ENCODE peak calls at places on chromosome 19, in ten cellular contexts. M is neural progenitor cell, G is GM12865, Z is cardiac fibroblast, P is endothelial cell, Y is Caco-2, N is kidney epithelial cell, V is SK-N-SH, K is kidney, L is glutamatergic neuron. E is an unnamed sample.

GRCh38 chr19:19900124-19900523 is 622 bp upstream of the ZNF93 start:
- DNase-seq in M (no peak), G (no peak), Z (peak), P (peak), Y (no peak), N (peak), V (peak), K (no peak), L (no peak), E (no peak)

GRCh38 chr19:11242864-11243797 is 3.7 kb downstream of the ANGPTL8 start:
- DNase-seq in M (peak), G (peak), Z (peak), P (peak), Y (peak), N (no peak), V (peak), K (peak), L (peak), E (peak)

GRCh38 chr19:17125052-17125727 is 49.6 kb downstream of the MYO9B start:
- DNase-seq in M (no peak), G (peak), Z (no peak), P (no peak), Y (no peak), N (no peak), V (no peak), K (no peak), L (peak), E (no peak)

GRCh38 chr19:34299576-34299975 is 45.2 kb downstream of the GARRE1 start:
- DNase-seq in M (no peak), G (no peak), Z (no peak), P (no peak), Y (no peak), N (no peak), V (no peak), K (no peak), L (no peak), E (no peak)

GRCh38 chr19:31140717-31141116 is 208.5 kb downstream of the TSHZ3 start:
- DNase-seq in M (no peak), G (no peak), Z (peak), P (no peak), Y (no peak), N (peak), V (no peak), K (no peak), L (no peak), E (no peak)

GRCh38 chr19:55118401-55118991 is 1.1 kb upstream of the PPP1R12C start:
- DNase-seq in M (peak), G (peak), Z (no peak), P (peak), Y (peak), N (no peak), V (no peak), K (no peak), L (peak), E (no peak)

GRCh38 chr19:15488489-15489226 is 9.4 kb upstream of the PGLYRP2 start:
- DNase-seq in M (no peak), G (no peak), Z (no peak), P (no peak), Y (no peak), N (no peak), V (no peak), K (no peak), L (no peak), E (no peak)

GRCh38 chr19:30411714-30412113 is 39.5 kb downstream of the ZNF536 start:
- DNase-seq in M (no peak), G (no peak), Z (no peak), P (no peak), Y (no peak), N (no peak), V (no peak), K (no peak), L (no peak), E (no peak)

GRCh38 chr19:4089400-4089908 is 22.8 kb upstream of the ZBTB7A start:
- DNase-seq in M (no peak), G (no peak), Z (no peak), P (no peak), Y (no peak), N (no peak), V (no peak), K (peak), L (no peak), E (peak)

GRCh38 chr19:50803633-50804419 is 13.6 kb downstream of the ACP4 start:
- DNase-seq in M (peak), G (peak), Z (peak), P (peak), Y (no peak), N (no peak), V (peak), K (no peak), L (peak), E (no peak)

GRCh38 chr19:50387176-50387867 is 3.2 kb downstream of the POLD1 start:
- DNase-seq in M (no peak), G (no peak), Z (peak), P (no peak), Y (no peak), N (no peak), V (no peak), K (peak), L (no peak), E (peak)

GRCh38 chr19:41861098-41861768 is 1.2 kb downstream of the RPS19 start:
- DNase-seq in M (no peak), G (no peak), Z (no peak), P (no peak), Y (no peak), N (no peak), V (no peak), K (peak), L (no peak), E (no peak)

GRCh38 chr19:50695251-50696064 is 24.1 kb downstream of the SHANK1 start:
- DNase-seq in M (peak), G (no peak), Z (no peak), P (peak), Y (no peak), N (no peak), V (peak), K (no peak), L (peak), E (no peak)

GRCh38 chr19:36420961-36421748 is 2.7 kb upstream of the ZFP82 start:
- DNase-seq in M (peak), G (no peak), Z (peak), P (peak), Y (no peak), N (no peak), V (peak), K (peak), L (peak), E (no peak)

GRCh38 chr19:31316201-31316951 is 32.9 kb downstream of the TSHZ3 start:
- DNase-seq in M (peak), G (no peak), Z (peak), P (no peak), Y (no peak), N (no peak), V (no peak), K (no peak), L (no peak), E (no peak)

GRCh38 chr19:28656644-28657043 is 556.3 kb downstream of the UQCRFS1 start:
- DNase-seq in M (no peak), G (no peak), Z (no peak), P (no peak), Y (no peak), N (no peak), V (no peak), K (no peak), L (no peak), E (no peak)

GRCh38 chr19:29576761-29577661 is 29.1 kb upstream of the POP4 start:
- DNase-seq in M (no peak), G (peak), Z (peak), P (no peak), Y (no peak), N (no peak), V (no peak), K (peak), L (no peak), E (no peak)

GRCh38 chr19:3397266-3398022 is 31.1 kb downstream of the NFIC start:
- DNase-seq in M (peak), G (no peak), Z (no peak), P (no peak), Y (peak), N (no peak), V (peak), K (no peak), L (no peak), E (no peak)

GRCh38 chr19:42422576-42423461 is 4.4 kb downstream of the LIPE start:
- DNase-seq in M (no peak), G (peak), Z (no peak), P (peak), Y (peak), N (no peak), V (peak), K (peak), L (peak), E (no peak)

GRCh38 chr19:43570174-43570791 is 5.0 kb downstream of the XRCC1 start:
- DNase-seq in M (no peak), G (no peak), Z (no peak), P (no peak), Y (no peak), N (no peak), V (no peak), K (no peak), L (no peak), E (no peak)

GRCh38 chr19:49953376-49953775 is 7.6 kb downstream of the SIGLEC11 start:
- DNase-seq in M (no peak), G (no peak), Z (no peak), P (no peak), Y (no peak), N (no peak), V (no peak), K (no peak), L (no peak), E (no peak)

GRCh38 chr19:12665281-12665573 is 1.3 kb downstream of the MAN2B1 start:
- DNase-seq in M (no peak), G (peak), Z (no peak), P (no peak), Y (no peak), N (no peak), V (no peak), K (no peak), L (no peak), E (peak)

GRCh38 chr19:4196009-4196408 is 13.5 kb downstream of the ANKRD24 start:
- DNase-seq in M (no peak), G (no peak), Z (no peak), P (no peak), Y (no peak), N (no peak), V (no peak), K (no peak), L (no peak), E (no peak)

GRCh38 chr19:38243279-38243673 is 12.9 kb downstream of the PPP1R14A start:
- DNase-seq in M (no peak), G (no peak), Z (no peak), P (no peak), Y (no peak), N (no peak), V (no peak), K (no peak), L (no peak), E (no peak)

GRCh38 chr19:17968376-17968775 is 1.5 kb downstream of the KCNN1 start:
- DNase-seq in M (no peak), G (no peak), Z (no peak), P (no peak), Y (no peak), N (no peak), V (peak), K (no peak), L (no peak), E (no peak)

GRCh38 chr19:8096071-8096470 is 43.5 kb downstream of the CCL25 start:
- DNase-seq in M (no peak), G (peak), Z (no peak), P (no peak), Y (no peak), N (no peak), V (no peak), K (no peak), L (no peak), E (no peak)

GRCh38 chr19:42577016-42577415 is 17.7 kb downstream of the CEACAM8 start:
- DNase-seq in M (no peak), G (no peak), Z (no peak), P (no peak), Y (no peak), N (no peak), V (no peak), K (no peak), L (no peak), E (no peak)

GRCh38 chr19:15323496-15324235 is 8.7 kb downstream of the BRD4 start:
- DNase-seq in M (no peak), G (peak), Z (peak), P (no peak), Y (no peak), N (no peak), V (no peak), K (peak), L (no peak), E (peak)

GRCh38 chr19:7152568-7152967 is 83.1 kb downstream of the ZNF557 start:
- DNase-seq in M (peak), G (no peak), Z (no peak), P (no peak), Y (peak), N (no peak), V (peak), K (no peak), L (no peak), E (no peak)

GRCh38 chr19:50536662-50537305 is 23.1 kb upstream of the ASPDH start:
- DNase-seq in M (no peak), G (no peak), Z (no peak), P (no peak), Y (no peak), N (no peak), V (no peak), K (no peak), L (no peak), E (no peak)

GRCh38 chr19:49409441-49410029 is 13.7 kb downstream of the PTH2 start:
- DNase-seq in M (no peak), G (peak), Z (no peak), P (no peak), Y (no peak), N (no peak), V (no peak), K (no peak), L (no peak), E (no peak)

GRCh38 chr19:3745363-3746045 is 16.0 kb downstream of the APBA3 start:
- DNase-seq in M (no peak), G (no peak), Z (no peak), P (no peak), Y (no peak), N (no peak), V (no peak), K (no peak), L (no peak), E (no peak)

GRCh38 chr19:28498404-28498976 is 714.5 kb downstream of the UQCRFS1 start:
- DNase-seq in M (no peak), G (no peak), Z (no peak), P (no peak), Y (no peak), N (no peak), V (no peak), K (no peak), L (no peak), E (no peak)

DNA sequence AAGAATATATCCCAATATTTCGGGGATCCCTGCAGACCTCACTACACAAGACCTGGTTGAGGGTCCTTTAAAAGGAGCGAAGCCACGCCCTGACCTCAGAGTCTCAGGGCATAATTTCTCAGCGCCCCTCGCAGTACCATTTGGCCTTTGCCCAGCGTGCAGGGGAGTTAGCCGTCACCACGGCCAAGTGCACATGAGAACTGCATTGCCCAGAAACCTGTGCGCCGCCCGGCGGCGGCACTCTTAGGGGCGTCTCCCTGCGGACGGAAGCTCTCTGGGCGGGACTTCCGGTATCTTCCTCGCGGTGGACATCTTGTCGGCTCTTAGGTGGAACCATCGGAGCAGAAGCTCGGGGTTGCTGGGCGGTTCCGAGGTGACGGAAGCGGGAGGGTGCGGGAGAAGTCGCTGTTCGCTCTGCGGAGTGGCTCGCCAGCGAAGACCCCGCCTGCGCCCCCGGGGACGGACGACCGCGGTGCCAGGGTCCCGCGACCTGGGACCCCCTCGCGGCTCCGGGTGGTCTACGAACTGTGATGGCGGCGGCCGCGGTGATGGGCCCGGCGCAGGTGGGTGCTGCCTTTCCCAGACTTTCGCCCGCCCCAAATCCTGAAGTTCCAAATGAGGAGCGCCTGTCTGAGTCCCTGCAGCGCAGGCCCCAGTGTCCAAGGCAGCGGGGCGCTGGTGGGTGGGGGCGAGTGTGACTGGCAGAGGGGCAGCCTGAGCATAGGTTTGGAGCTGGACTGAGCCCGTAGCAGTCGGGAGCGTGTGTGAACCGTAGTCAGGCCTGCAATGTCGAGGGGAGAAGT is at the start of gene ZNF134:
- DNase-seq in M (peak), G (peak), Z (peak), P (peak), Y (peak), N (peak), V (peak), K (peak), L (peak), E (peak)
- TF ChIP-seq CTCF in M (no peak), G (no peak), Z (peak), P (no peak), Y (peak), N (peak), V (peak), K (peak), L (no peak), E (no peak)

GRCh38 chr19:13839193-13839937 is 37.6 kb upstream of the NANOS3 start:
- DNase-seq in M (peak), G (peak), Z (peak), P (no peak), Y (no peak), N (no peak), V (peak), K (peak), L (no peak), E (peak)
- TF ChIP-seq CTCF in M (no peak), G (peak), Z (no peak), P (no peak), Y (no peak), N (no peak), V (no peak), K (no peak), L (no peak), E (no peak)

GRCh38 chr19:1823539-1824251 is 11.6 kb upstream of the ATP8B3 start:
- DNase-seq in M (no peak), G (no peak), Z (no peak), P (no peak), Y (no peak), N (no peak), V (peak), K (peak), L (no peak), E (no peak)

GRCh38 chr19:1826557-1827521 is 14.8 kb upstream of the ATP8B3 start:
- DNase-seq in M (peak), G (no peak), Z (no peak), P (peak), Y (no peak), N (no peak), V (peak), K (no peak), L (peak), E (no peak)

GRCh38 chr19:1827566-1828278 is 15.6 kb upstream of the ATP8B3 start:
- DNase-seq in M (no peak), G (no peak), Z (no peak), P (no peak), Y (no peak), N (no peak), V (no peak), K (no peak), L (peak), E (no peak)

GRCh38 chr19:1824252-1824622 is 12.2 kb upstream of the ATP8B3 start:
- DNase-seq in M (no peak), G (no peak), Z (no peak), P (no peak), Y (no peak), N (no peak), V (no peak), K (no peak), L (peak), E (no peak)

GRCh38 chr19:1825909-1826556 is 14.0 kb upstream of the ATP8B3 start:
- DNase-seq in M (peak), G (peak), Z (peak), P (peak), Y (peak), N (no peak), V (peak), K (no peak), L (peak), E (peak)
- TF ChIP-seq CTCF in M (peak), G (peak), Z (peak), P (peak), Y (peak), N (peak), V (peak), K (peak), L (peak), E (peak)

DNA sequence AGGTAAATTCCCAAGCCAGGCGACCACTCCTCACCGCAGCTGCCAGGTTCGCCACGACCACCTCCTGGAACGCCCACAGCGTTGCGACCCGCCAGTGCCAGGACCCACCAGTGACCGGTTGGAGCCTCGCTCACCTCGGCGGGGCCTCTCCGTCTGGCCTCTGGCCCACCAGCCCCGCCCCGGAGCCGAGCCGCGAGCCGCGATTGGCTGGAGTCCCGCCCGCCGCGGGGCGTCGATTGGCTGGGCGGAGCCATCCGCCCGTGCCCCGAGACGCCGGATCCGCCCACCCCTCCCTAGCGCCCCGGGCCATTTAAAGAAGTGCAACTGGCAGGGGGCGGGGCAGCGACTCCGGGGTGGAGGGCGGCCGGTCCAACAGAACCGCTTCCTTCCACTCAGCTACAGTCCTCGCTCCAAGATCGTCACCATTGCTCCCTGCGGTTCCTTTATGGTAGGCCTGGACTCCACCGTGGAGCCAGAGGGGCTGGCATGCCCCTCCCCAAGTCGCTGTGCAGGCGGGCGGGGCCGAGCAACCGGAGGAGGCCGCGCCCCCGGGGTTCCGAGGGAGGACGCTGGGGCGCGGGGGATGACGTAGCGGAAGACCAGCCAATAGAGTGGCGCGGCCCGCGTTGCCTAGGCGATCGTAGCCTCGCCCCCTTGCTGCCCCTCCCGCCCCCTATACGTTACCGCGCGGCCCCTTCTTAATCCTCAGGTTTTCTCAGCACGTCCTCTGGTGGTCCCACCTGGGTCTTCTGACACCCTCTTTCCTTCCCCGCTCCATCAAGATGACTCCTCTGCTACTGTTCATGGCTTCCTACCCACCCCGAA is at the start of gene SERTAD3:
- DNase-seq in M (peak), G (peak), Z (peak), P (peak), Y (peak), N (peak), V (peak), K (peak), L (peak), E (peak)
- TF ChIP-seq CTCF in M (peak), G (peak), Z (peak), P (no peak), Y (peak), N (peak), V (peak), K (peak), L (no peak), E (no peak)

GRCh38 chr19:32357720-32358119 is 12.3 kb downstream of the ZNF507 start:
- DNase-seq in M (no peak), G (no peak), Z (peak), P (no peak), Y (no peak), N (no peak), V (no peak), K (no peak), L (no peak), E (no peak)
- TF ChIP-seq CTCF in M (peak), G (no peak), Z (peak), P (peak), Y (peak), N (no peak), V (peak), K (no peak), L (no peak), E (peak)

GRCh38 chr19:45677351-45678230 is 9.6 kb downstream of the GIPR start:
- DNase-seq in M (peak), G (peak), Z (peak), P (peak), Y (peak), N (peak), V (peak), K (peak), L (peak), E (peak)
- TF ChIP-seq CTCF in M (no peak), G (peak), Z (peak), P (no peak), Y (peak), N (peak), V (peak), K (no peak), L (no peak), E (peak)

E was measured in CD14-positive monocyte.